ENCODE peak calls at places on chromosome 10, in five cellular contexts. R is EL, V is fibroblast of mammary gland, P is H4, B is K562. I is an unnamed sample.

GRCh38 chr10:117569610-117570395 is 27.3 kb downstream of the EMX2 start:
- DNase-seq in V (no peak), P (no peak), B (no peak), R (no peak), I (no peak)

GRCh38 chr10:96289218-96289910 is 14.9 kb upstream of the DNTT start:
- DNase-seq in V (no peak), R (no peak), P (no peak), B (no peak), I (peak; percentile 92)

GRCh38 chr10:35598379-35598778 is 6.8 kb upstream of the GJD4 start:
- DNase-seq in V (no peak), P (no peak), R (no peak), B (peak; percentile 27), I (peak; percentile 8)

GRCh38 chr10:73075829-73076228 is 20.8 kb downstream of the P4HA1 start:
- DNase-seq in R (no peak), P (no peak), B (no peak), V (no peak), I (no peak)

GRCh38 chr10:43595739-43596298 is 10.4 kb upstream of the ZNF485 start:
- DNase-seq in V (no peak), B (no peak), R (peak; percentile 11), P (no peak), I (no peak)

GRCh38 chr10:17101257-17101909 is 28.2 kb downstream of the CUBN start:
- DNase-seq in B (peak; percentile 21), P (no peak), V (no peak), R (no peak), I (peak; percentile 8)

GRCh38 chr10:12466701-12467100 is 117.4 kb downstream of the CAMK1D start:
- DNase-seq in B (no peak), P (no peak), V (no peak), R (no peak), I (no peak)

GRCh38 chr10:413662-414071 is 275.8 kb downstream of the DIP2C start:
- DNase-seq in V (no peak), B (no peak), R (no peak), P (no peak), I (no peak)

GRCh38 chr10:7102557-7103349 is 308.1 kb downstream of the SFMBT2 start:
- DNase-seq in B (no peak), V (no peak), R (no peak), P (no peak), I (no peak)

GRCh38 chr10:110501142-110501937 is 3.6 kb downstream of the DUSP5 start:
- DNase-seq in P (peak; percentile 95), V (peak; percentile 97), B (peak; percentile 94), R (peak; percentile 97), I (peak; percentile 53)

GRCh38 chr10:60898372-60898771 is 45.6 kb downstream of the RHOBTB1 start:
- DNase-seq in V (no peak), P (no peak), R (no peak), B (no peak), I (peak; percentile 10)

GRCh38 chr10:22372922-22373321 is 27.6 kb downstream of the SPAG6 start:
- DNase-seq in B (no peak), P (no peak), R (no peak), V (peak; percentile 36), I (peak; percentile 26)

GRCh38 chr10:133520193-133520738 is 6.9 kb upstream of the CYP2E1 start:
- DNase-seq in R (peak; percentile 80), V (peak; percentile 44), B (peak; percentile 88), P (peak; percentile 71), I (peak; percentile 22)

GRCh38 chr10:124917168-124917938 is 24.6 kb upstream of the ZRANB1 start:
- DNase-seq in P (peak; percentile 15), B (peak; percentile 47), R (peak; percentile 44), V (peak; percentile 28), I (peak; percentile 24)

GRCh38 chr10:110871236-110872084 is at the start of gene PDCD4:
- DNase-seq in P (peak; percentile 98), B (peak; percentile 97), R (peak; percentile 99), V (peak; percentile 96), I (peak; percentile 99)

I was measured in trophoblast cell.